ENCODE peak calls at places on chromosomes 7 and 10, in seven cellular contexts. One of them, this sample, is unnamed.

GRCh38 chr7:25820432-25821040 is 331.5 kb upstream of the NFE2L3 start:
- DNase-seq in stimulated activated CD8-positive, alpha-beta memory T cell treated with anti-CD3 and anti-CD28 coated beads, Interleukin-15, amount 100 ng/mL, for 24 hours: no peak
- DNase-seq in neural crest cell: no peak
- DNase-seq in H54: no peak
- DNase-seq in ovary: no peak
- DNase-seq in posterior cingulate gyrus: no peak
- DNase-seq in mammary epithelial cell: no peak
- DNase-seq in this sample: no peak

GRCh38 chr7:94449151-94449725 is 54.5 kb downstream of the COL1A2 start:
- DNase-seq in stimulated activated CD8-positive, alpha-beta memory T cell treated with anti-CD3 and anti-CD28 coated beads, Interleukin-15, amount 100 ng/mL, for 24 hours: no peak
- DNase-seq in neural crest cell: no peak
- DNase-seq in H54: peak; percentile 6
- DNase-seq in ovary: no peak
- DNase-seq in posterior cingulate gyrus: no peak
- DNase-seq in mammary epithelial cell: peak; percentile 24
- DNase-seq in this sample: peak; percentile 48

GRCh38 chr7:40551685-40552576 is 417.1 kb downstream of the SUGCT start:
- DNase-seq in stimulated activated CD8-positive, alpha-beta memory T cell treated with anti-CD3 and anti-CD28 coated beads, Interleukin-15, amount 100 ng/mL, for 24 hours: no peak
- DNase-seq in neural crest cell: no peak
- DNase-seq in H54: peak; percentile 21
- DNase-seq in ovary: no peak
- DNase-seq in posterior cingulate gyrus: no peak
- DNase-seq in mammary epithelial cell: peak; percentile 76
- DNase-seq in this sample: peak; percentile 35

GRCh38 chr7:29951206-29951605 is 38.4 kb downstream of the SCRN1 start:
- DNase-seq in stimulated activated CD8-positive, alpha-beta memory T cell treated with anti-CD3 and anti-CD28 coated beads, Interleukin-15, amount 100 ng/mL, for 24 hours: no peak
- DNase-seq in neural crest cell: no peak
- DNase-seq in H54: no peak
- DNase-seq in ovary: no peak
- DNase-seq in posterior cingulate gyrus: no peak
- DNase-seq in mammary epithelial cell: no peak
- DNase-seq in this sample: no peak

GRCh38 chr7:157143788-157144187 is 5.1 kb downstream of the UBE3C start:
- DNase-seq in stimulated activated CD8-positive, alpha-beta memory T cell treated with anti-CD3 and anti-CD28 coated beads, Interleukin-15, amount 100 ng/mL, for 24 hours: no peak
- DNase-seq in neural crest cell: no peak
- DNase-seq in H54: no peak
- DNase-seq in ovary: no peak
- DNase-seq in posterior cingulate gyrus: no peak
- DNase-seq in mammary epithelial cell: no peak
- DNase-seq in this sample: no peak

GRCh38 chr10:111102381-111102973 is 25.6 kb downstream of the ADRA2A start:
- DNase-seq in stimulated activated CD8-positive, alpha-beta memory T cell treated with anti-CD3 and anti-CD28 coated beads, Interleukin-15, amount 100 ng/mL, for 24 hours: no peak
- DNase-seq in neural crest cell: no peak
- DNase-seq in H54: no peak
- DNase-seq in ovary: no peak
- DNase-seq in posterior cingulate gyrus: no peak
- DNase-seq in mammary epithelial cell: no peak
- DNase-seq in this sample: no peak

GRCh38 chr7:36967387-36967786 is 243.1 kb upstream of the AOAH start:
- DNase-seq in stimulated activated CD8-positive, alpha-beta memory T cell treated with anti-CD3 and anti-CD28 coated beads, Interleukin-15, amount 100 ng/mL, for 24 hours: no peak
- DNase-seq in neural crest cell: peak; percentile 49
- DNase-seq in H54: peak; percentile 92
- DNase-seq in ovary: peak; percentile 74
- DNase-seq in posterior cingulate gyrus: peak; percentile 31
- DNase-seq in mammary epithelial cell: peak; percentile 52
- DNase-seq in this sample: peak; percentile 76

GRCh38 chr10:44125879-44126675 is 258.8 kb downstream of the CXCL12 start:
- DNase-seq in stimulated activated CD8-positive, alpha-beta memory T cell treated with anti-CD3 and anti-CD28 coated beads, Interleukin-15, amount 100 ng/mL, for 24 hours: no peak
- DNase-seq in neural crest cell: no peak
- DNase-seq in H54: no peak
- DNase-seq in ovary: no peak
- DNase-seq in posterior cingulate gyrus: no peak
- DNase-seq in mammary epithelial cell: no peak
- DNase-seq in this sample: peak; percentile 29

GRCh38 chr10:74743401-74743800 is 83.0 kb upstream of the KAT6B start:
- DNase-seq in stimulated activated CD8-positive, alpha-beta memory T cell treated with anti-CD3 and anti-CD28 coated beads, Interleukin-15, amount 100 ng/mL, for 24 hours: no peak
- DNase-seq in neural crest cell: no peak
- DNase-seq in H54: no peak
- DNase-seq in ovary: no peak
- DNase-seq in posterior cingulate gyrus: no peak
- DNase-seq in mammary epithelial cell: no peak
- DNase-seq in this sample: no peak

GRCh38 chr7:137633133-137633532 is 213.6 kb downstream of the DGKI start:
- DNase-seq in stimulated activated CD8-positive, alpha-beta memory T cell treated with anti-CD3 and anti-CD28 coated beads, Interleukin-15, amount 100 ng/mL, for 24 hours: no peak
- DNase-seq in neural crest cell: no peak
- DNase-seq in H54: no peak
- DNase-seq in ovary: no peak
- DNase-seq in posterior cingulate gyrus: no peak
- DNase-seq in mammary epithelial cell: no peak
- DNase-seq in this sample: no peak

GRCh38 chr10:128095753-128096469 is 30.3 kb downstream of the MKI67 start:
- DNase-seq in stimulated activated CD8-positive, alpha-beta memory T cell treated with anti-CD3 and anti-CD28 coated beads, Interleukin-15, amount 100 ng/mL, for 24 hours: no peak
- DNase-seq in neural crest cell: no peak
- DNase-seq in H54: no peak
- DNase-seq in ovary: no peak
- DNase-seq in posterior cingulate gyrus: no peak
- DNase-seq in mammary epithelial cell: no peak
- DNase-seq in this sample: no peak

GRCh38 chr10:76624470-76624869 is 1013.1 kb downstream of the KCNMA1 start:
- DNase-seq in stimulated activated CD8-positive, alpha-beta memory T cell treated with anti-CD3 and anti-CD28 coated beads, Interleukin-15, amount 100 ng/mL, for 24 hours: no peak
- DNase-seq in neural crest cell: no peak
- DNase-seq in H54: no peak
- DNase-seq in ovary: no peak
- DNase-seq in posterior cingulate gyrus: no peak
- DNase-seq in mammary epithelial cell: no peak
- DNase-seq in this sample: no peak

GRCh38 chr7:45715471-45716352 is 141.5 kb downstream of the ADCY1 start:
- DNase-seq in stimulated activated CD8-positive, alpha-beta memory T cell treated with anti-CD3 and anti-CD28 coated beads, Interleukin-15, amount 100 ng/mL, for 24 hours: no peak
- DNase-seq in neural crest cell: no peak
- DNase-seq in H54: no peak
- DNase-seq in ovary: no peak
- DNase-seq in posterior cingulate gyrus: no peak
- DNase-seq in mammary epithelial cell: no peak
- DNase-seq in this sample: no peak

GRCh38 chr7:71633571-71634008 is 501.6 kb downstream of the GALNT17 start:
- DNase-seq in stimulated activated CD8-positive, alpha-beta memory T cell treated with anti-CD3 and anti-CD28 coated beads, Interleukin-15, amount 100 ng/mL, for 24 hours: no peak
- DNase-seq in neural crest cell: no peak
- DNase-seq in H54: peak; percentile 42
- DNase-seq in ovary: no peak
- DNase-seq in posterior cingulate gyrus: peak; percentile 15
- DNase-seq in mammary epithelial cell: peak; percentile 4
- DNase-seq in this sample: peak; percentile 95

GRCh38 chr10:107733731-107734130 is 569.2 kb upstream of the SORCS1 start:
- DNase-seq in stimulated activated CD8-positive, alpha-beta memory T cell treated with anti-CD3 and anti-CD28 coated beads, Interleukin-15, amount 100 ng/mL, for 24 hours: no peak
- DNase-seq in neural crest cell: no peak
- DNase-seq in H54: no peak
- DNase-seq in ovary: no peak
- DNase-seq in posterior cingulate gyrus: no peak
- DNase-seq in mammary epithelial cell: no peak
- DNase-seq in this sample: no peak

GRCh38 chr10:120508393-120508792 is 51.4 kb downstream of the PLPP4 start:
- DNase-seq in stimulated activated CD8-positive, alpha-beta memory T cell treated with anti-CD3 and anti-CD28 coated beads, Interleukin-15, amount 100 ng/mL, for 24 hours: no peak
- DNase-seq in neural crest cell: no peak
- DNase-seq in H54: peak; percentile 45
- DNase-seq in ovary: no peak
- DNase-seq in posterior cingulate gyrus: peak; percentile 8
- DNase-seq in mammary epithelial cell: peak; percentile 98
- DNase-seq in this sample: peak; percentile 95

GRCh38 chr7:121576148-121576921 is 180.2 kb upstream of the FAM3C start:
- DNase-seq in stimulated activated CD8-positive, alpha-beta memory T cell treated with anti-CD3 and anti-CD28 coated beads, Interleukin-15, amount 100 ng/mL, for 24 hours: no peak
- DNase-seq in neural crest cell: no peak
- DNase-seq in H54: no peak
- DNase-seq in ovary: no peak
- DNase-seq in posterior cingulate gyrus: no peak
- DNase-seq in mammary epithelial cell: no peak
- DNase-seq in this sample: no peak

GRCh38 chr10:99560277-99561126 is 27.8 kb downstream of the NKX2-3 start:
- DNase-seq in stimulated activated CD8-positive, alpha-beta memory T cell treated with anti-CD3 and anti-CD28 coated beads, Interleukin-15, amount 100 ng/mL, for 24 hours: no peak
- DNase-seq in neural crest cell: peak; percentile 66
- DNase-seq in H54: no peak
- DNase-seq in ovary: peak; percentile 33
- DNase-seq in posterior cingulate gyrus: no peak
- DNase-seq in mammary epithelial cell: peak; percentile 32
- DNase-seq in this sample: peak; percentile 37

GRCh38 chr7:151408839-151409554 is 841 bp downstream of the WDR86 start:
- DNase-seq in stimulated activated CD8-positive, alpha-beta memory T cell treated with anti-CD3 and anti-CD28 coated beads, Interleukin-15, amount 100 ng/mL, for 24 hours: no peak
- DNase-seq in neural crest cell: peak; percentile 27
- DNase-seq in H54: no peak
- DNase-seq in ovary: no peak
- DNase-seq in posterior cingulate gyrus: no peak
- DNase-seq in mammary epithelial cell: no peak
- DNase-seq in this sample: peak; percentile 76

GRCh38 chr7:72446566-72447462 is 34.7 kb upstream of the CALN1 start:
- DNase-seq in stimulated activated CD8-positive, alpha-beta memory T cell treated with anti-CD3 and anti-CD28 coated beads, Interleukin-15, amount 100 ng/mL, for 24 hours: no peak
- DNase-seq in neural crest cell: no peak
- DNase-seq in H54: no peak
- DNase-seq in ovary: no peak
- DNase-seq in posterior cingulate gyrus: peak; percentile 10
- DNase-seq in mammary epithelial cell: no peak
- DNase-seq in this sample: no peak

GRCh38 chr7:129375221-129375938 is 58.9 kb upstream of the STRIP2 start:
- DNase-seq in stimulated activated CD8-positive, alpha-beta memory T cell treated with anti-CD3 and anti-CD28 coated beads, Interleukin-15, amount 100 ng/mL, for 24 hours: no peak
- DNase-seq in neural crest cell: no peak
- DNase-seq in H54: no peak
- DNase-seq in ovary: no peak
- DNase-seq in posterior cingulate gyrus: no peak
- DNase-seq in mammary epithelial cell: no peak
- DNase-seq in this sample: no peak

GRCh38 chr7:132393789-132394261 is 182.4 kb downstream of the PLXNA4 start:
- DNase-seq in stimulated activated CD8-positive, alpha-beta memory T cell treated with anti-CD3 and anti-CD28 coated beads, Interleukin-15, amount 100 ng/mL, for 24 hours: no peak
- DNase-seq in neural crest cell: no peak
- DNase-seq in H54: no peak
- DNase-seq in ovary: peak; percentile 75
- DNase-seq in posterior cingulate gyrus: no peak
- DNase-seq in mammary epithelial cell: no peak
- DNase-seq in this sample: peak; percentile 75

GRCh38 chr7:157485361-157485831 is 148.6 kb downstream of the DNAJB6 start:
- DNase-seq in stimulated activated CD8-positive, alpha-beta memory T cell treated with anti-CD3 and anti-CD28 coated beads, Interleukin-15, amount 100 ng/mL, for 24 hours: no peak
- DNase-seq in neural crest cell: no peak
- DNase-seq in H54: no peak
- DNase-seq in ovary: no peak
- DNase-seq in posterior cingulate gyrus: no peak
- DNase-seq in mammary epithelial cell: no peak
- DNase-seq in this sample: no peak

GRCh38 chr7:137508437-137509175 is 165.1 kb upstream of the PTN start:
- DNase-seq in stimulated activated CD8-positive, alpha-beta memory T cell treated with anti-CD3 and anti-CD28 coated beads, Interleukin-15, amount 100 ng/mL, for 24 hours: no peak
- DNase-seq in neural crest cell: no peak
- DNase-seq in H54: peak; percentile 18
- DNase-seq in ovary: no peak
- DNase-seq in posterior cingulate gyrus: no peak
- DNase-seq in mammary epithelial cell: peak; percentile 62
- DNase-seq in this sample: peak; percentile 85

GRCh38 chr7:20440472-20441105 is 109.9 kb downstream of the ITGB8 start:
- DNase-seq in stimulated activated CD8-positive, alpha-beta memory T cell treated with anti-CD3 and anti-CD28 coated beads, Interleukin-15, amount 100 ng/mL, for 24 hours: no peak
- DNase-seq in neural crest cell: peak; percentile 25
- DNase-seq in H54: no peak
- DNase-seq in ovary: no peak
- DNase-seq in posterior cingulate gyrus: no peak
- DNase-seq in mammary epithelial cell: no peak
- DNase-seq in this sample: peak; percentile 35

GRCh38 chr10:84375011-84375410 is 46.6 kb downstream of the CCSER2 start:
- DNase-seq in stimulated activated CD8-positive, alpha-beta memory T cell treated with anti-CD3 and anti-CD28 coated beads, Interleukin-15, amount 100 ng/mL, for 24 hours: no peak
- DNase-seq in neural crest cell: peak; percentile 20
- DNase-seq in H54: no peak
- DNase-seq in ovary: peak; percentile 37
- DNase-seq in posterior cingulate gyrus: no peak
- DNase-seq in mammary epithelial cell: peak; percentile 51
- DNase-seq in this sample: peak; percentile 75

GRCh38 chr7:156985101-156985967 is 25.1 kb downstream of the MNX1 start:
- DNase-seq in stimulated activated CD8-positive, alpha-beta memory T cell treated with anti-CD3 and anti-CD28 coated beads, Interleukin-15, amount 100 ng/mL, for 24 hours: no peak
- DNase-seq in neural crest cell: no peak
- DNase-seq in H54: no peak
- DNase-seq in ovary: no peak
- DNase-seq in posterior cingulate gyrus: no peak
- DNase-seq in mammary epithelial cell: no peak
- DNase-seq in this sample: no peak

GRCh38 chr7:155051355-155051754 is 18.8 kb upstream of the HTR5A start:
- DNase-seq in stimulated activated CD8-positive, alpha-beta memory T cell treated with anti-CD3 and anti-CD28 coated beads, Interleukin-15, amount 100 ng/mL, for 24 hours: no peak
- DNase-seq in neural crest cell: no peak
- DNase-seq in H54: no peak
- DNase-seq in ovary: no peak
- DNase-seq in posterior cingulate gyrus: no peak
- DNase-seq in mammary epithelial cell: no peak
- DNase-seq in this sample: no peak

GRCh38 chr10:49273626-49274025 is 25.3 kb upstream of the C10orf71 start:
- DNase-seq in stimulated activated CD8-positive, alpha-beta memory T cell treated with anti-CD3 and anti-CD28 coated beads, Interleukin-15, amount 100 ng/mL, for 24 hours: no peak
- DNase-seq in neural crest cell: no peak
- DNase-seq in H54: no peak
- DNase-seq in ovary: no peak
- DNase-seq in posterior cingulate gyrus: no peak
- DNase-seq in mammary epithelial cell: no peak
- DNase-seq in this sample: no peak

GRCh38 chr7:108062250-108063014 is 59.5 kb upstream of the LAMB1 start:
- DNase-seq in stimulated activated CD8-positive, alpha-beta memory T cell treated with anti-CD3 and anti-CD28 coated beads, Interleukin-15, amount 100 ng/mL, for 24 hours: no peak
- DNase-seq in neural crest cell: no peak
- DNase-seq in H54: no peak
- DNase-seq in ovary: no peak
- DNase-seq in posterior cingulate gyrus: no peak
- DNase-seq in mammary epithelial cell: peak; percentile 70
- DNase-seq in this sample: no peak